ENCODE peak calls at places on chromosome 2, in four cellular contexts. X, D, N and G are unnamed samples.
A peak's percentile ranks its signal among the peaks of the same experiment; 100 is the strongest.

GRCh38 chr2:147368306-147368705 is 476.5 kb upstream of the ACVR2A start:
- DNase-seq in X (no peak), D (no peak), N (no peak), G (no peak)

GRCh38 chr2:126885701-126886121 is 13.0 kb upstream of the TEX51 start:
- DNase-seq in X (no peak), D (no peak), N (no peak), G (no peak)

GRCh38 chr2:227870710-227871374 is 589 bp upstream of the DAW1 start:
- DNase-seq in X (no peak), D (no peak), N (no peak), G (no peak)

GRCh38 chr2:224286923-224287322 is 115.0 kb downstream of the FAM124B start:
- DNase-seq in X (no peak), D (no peak), N (no peak), G (no peak)

GRCh38 chr2:203873921-203874631 is 6.5 kb downstream of the CTLA4 start:
- DNase-seq in X (no peak), D (no peak), N (no peak), G (no peak)

GRCh38 chr2:222969491-222969890 is 82.5 kb upstream of the KCNE4 start:
- DNase-seq in X (no peak), D (no peak), N (no peak), G (no peak)

GRCh38 chr2:105814291-105814940 is 69.7 kb downstream of the NCK2 start:
- DNase-seq in X (no peak), D (no peak), N (no peak), G (no peak)

GRCh38 chr2:110105608-110106467 is 9.8 kb downstream of the MALL start:
- DNase-seq in X (no peak), D (no peak), N (no peak), G (peak; percentile 84)

GRCh38 chr2:99278793-99279291 is 22.2 kb downstream of the LYG1 start:
- DNase-seq in X (no peak), D (no peak), N (no peak), G (no peak)

GRCh38 chr2:33409417-33409955 is 67.0 kb upstream of the RASGRP3 start:
- DNase-seq in X (no peak), D (no peak), N (no peak), G (no peak)

GRCh38 chr2:106140913-106141312 is 53.2 kb downstream of the UXS1 start:
- DNase-seq in X (no peak), D (no peak), N (no peak), G (no peak)

GRCh38 chr2:84493494-84493893 is 22.8 kb upstream of the DNAH6 start:
- DNase-seq in X (no peak), D (no peak), N (no peak), G (no peak)

GRCh38 chr2:234881413-234882241 is 70.2 kb upstream of the SH3BP4 start:
- DNase-seq in X (peak; percentile 31), D (peak; percentile 16), N (peak; percentile 63), G (peak; percentile 74)

GRCh38 chr2:55985406-55985805 is 61.8 kb upstream of the EFEMP1 start:
- DNase-seq in X (no peak), D (no peak), N (no peak), G (no peak)

GRCh38 chr2:230823264-230823964 is 41.3 kb upstream of the ITM2C start:
- DNase-seq in X (no peak), D (no peak), N (no peak), G (no peak)

GRCh38 chr2:199382091-199382490 is 75.6 kb downstream of the SATB2 start:
- DNase-seq in X (no peak), D (no peak), N (no peak), G (no peak)

GRCh38 chr2:168348076-168348475 is 100.7 kb upstream of the STK39 start:
- DNase-seq in X (peak; percentile 6), D (no peak), N (no peak), G (no peak)

DNA sequence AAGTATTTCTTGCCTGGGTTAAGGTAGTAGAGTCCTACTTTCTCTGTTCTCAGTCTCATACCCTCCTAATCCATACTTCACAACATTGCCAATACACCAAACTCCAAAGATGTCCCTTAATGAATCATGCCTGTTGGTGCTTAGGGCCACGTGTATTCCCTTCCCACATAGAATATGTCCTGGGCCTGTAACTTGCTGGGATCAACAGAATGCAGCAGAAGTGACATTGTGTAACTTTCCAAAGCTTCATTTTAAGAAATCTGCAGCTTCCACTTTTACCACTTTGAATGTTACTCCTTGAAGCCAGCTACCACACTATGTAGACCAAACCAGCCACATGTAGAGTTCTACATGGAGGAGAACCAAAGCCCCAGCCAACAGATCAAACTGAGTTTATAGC is 58.5 kb upstream of the ARHGAP15 start:
- DNase-seq in X (no peak), D (no peak), N (no peak), G (no peak)
- H3K4me3 ChIP-seq in X (no peak overlapping the region), D (no peak overlapping the region), N (no peak overlapping the region), G (no peak overlapping the region)

GRCh38 chr2:175568109-175568730 is 386.7 kb upstream of the ATP5MC3 start:
- DNase-seq in X (no peak), D (no peak), N (no peak), G (no peak)

GRCh38 chr2:175571078-175571653 is 389.7 kb upstream of the ATP5MC3 start:
- DNase-seq in X (no peak), D (no peak), N (no peak), G (no peak)

DNA sequence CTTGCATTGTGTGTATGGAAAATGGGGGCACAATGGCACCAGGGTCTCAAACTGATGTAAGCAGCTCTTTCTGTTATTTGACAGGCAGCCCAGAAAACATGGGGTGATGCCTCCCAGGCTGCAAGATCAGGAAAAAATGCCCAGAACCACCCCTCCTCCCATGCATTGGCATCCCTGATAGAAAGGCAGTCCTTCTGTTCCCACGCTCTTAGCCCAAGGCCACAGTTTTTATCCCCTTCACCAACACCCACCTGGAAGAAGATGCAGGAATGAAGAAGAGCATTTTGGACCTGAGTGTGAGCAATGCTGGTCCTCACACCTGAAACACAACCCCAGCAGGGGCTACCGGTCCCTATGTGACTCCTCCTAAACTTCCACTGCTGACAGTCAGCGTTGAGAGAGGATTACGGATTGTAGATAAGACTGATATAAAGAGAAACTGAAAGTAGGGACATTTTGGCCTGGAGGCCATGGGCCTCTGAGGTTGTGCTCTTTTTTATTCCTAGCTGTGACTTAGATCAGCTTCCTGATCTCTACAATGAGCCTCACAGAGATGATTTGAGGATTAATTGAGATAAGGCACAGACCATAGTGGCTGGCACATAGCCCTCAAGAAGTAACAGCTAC is 386.0 kb upstream of the ATP5MC3 start:
- DNase-seq in X (no peak), D (no peak), N (no peak), G (no peak)
- H3K4me3 ChIP-seq in X (no peak overlapping the region), D (no peak overlapping the region), N (no peak overlapping the region), G (no peak overlapping the region)

GRCh38 chr2:26691140-26691539 is 1.4 kb upstream of the KCNK3 start:
- DNase-seq in X (no peak), D (no peak), N (no peak), G (no peak)

GRCh38 chr2:26694001-26694400 is 1.5 kb downstream of the KCNK3 start:
- DNase-seq in X (no peak), D (no peak), N (no peak), G (no peak)

GRCh38 chr2:26692814-26693286 is 328 bp downstream of the KCNK3 start:
- DNase-seq in X (no peak), D (no peak), N (no peak), G (no peak)

GRCh38 chr2:26691881-26692813 is at the start of gene KCNK3:
- DNase-seq in X (peak; percentile 73), D (no peak), N (no peak), G (no peak)

DNA sequence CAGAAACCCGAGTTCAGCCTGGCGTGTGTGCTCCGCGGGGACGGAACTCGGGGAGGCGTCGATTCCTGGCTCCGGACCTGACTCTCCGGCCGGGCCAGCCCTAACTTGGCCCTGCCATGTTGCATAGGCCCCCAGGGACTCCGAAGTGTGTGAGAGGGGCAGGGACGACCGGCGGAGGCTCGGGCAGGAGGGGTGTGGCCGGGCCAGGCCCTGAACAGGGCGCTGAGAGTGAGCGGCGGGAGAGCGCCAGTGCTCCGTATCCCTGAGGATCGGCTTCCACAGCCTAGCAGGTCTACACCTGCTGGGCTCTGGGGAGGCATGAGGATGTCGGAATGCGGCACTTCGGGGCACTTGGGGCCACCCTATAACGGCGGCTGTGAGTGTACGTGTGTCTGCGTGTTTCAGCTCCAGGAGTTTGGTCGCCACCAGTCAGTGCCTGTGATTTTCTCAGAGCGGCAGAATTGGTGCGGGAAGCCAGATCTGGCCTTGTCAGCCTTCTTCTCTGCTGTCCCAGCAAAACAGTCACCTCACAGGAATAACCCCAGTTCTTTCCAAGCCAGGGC is 846 bp downstream of the KCNK3 start:
- DNase-seq in X (no peak), D (no peak), N (no peak), G (no peak)
- H3K4me3 ChIP-seq in X (peak overlapping the region; percentile 22), D (no peak overlapping the region), N (peak overlapping the region; percentile 16), G (no peak overlapping the region)

DNA sequence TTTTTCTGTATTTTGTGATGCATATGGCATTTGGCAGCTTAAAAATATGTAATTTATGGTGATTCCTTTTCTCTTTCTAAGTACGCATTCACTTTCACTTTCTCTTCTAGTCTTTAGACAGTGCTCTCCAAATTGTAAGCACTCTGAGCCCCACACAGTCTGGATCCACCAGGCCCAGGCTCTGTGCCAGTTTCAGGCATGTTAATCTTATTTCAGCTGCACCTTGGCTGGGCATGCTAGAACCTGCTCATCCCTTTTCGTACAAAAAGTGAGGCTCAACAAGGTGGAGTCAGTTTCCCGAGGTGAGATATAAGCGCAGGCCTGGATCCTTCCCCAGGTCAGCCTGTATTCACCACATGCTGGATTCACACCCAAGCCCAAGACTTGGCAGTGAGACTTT is 203.9 kb downstream of the MTX2 start:
- DNase-seq in X (no peak), D (no peak), N (no peak), G (no peak)
- H3K4me3 ChIP-seq in X (no peak overlapping the region), D (no peak overlapping the region), N (no peak overlapping the region), G (no peak overlapping the region)

GRCh38 chr2:130755234-130756040 is at the start of gene AMER3:
- DNase-seq in X (peak; percentile 39), D (no peak), N (no peak), G (no peak)
- H3K4me3 ChIP-seq in X (peak within 1 kb of the TSS; percentile 83), D (peak within 1 kb of the TSS; percentile 35), N (no peak within 1 kb of the TSS), G (no peak within 1 kb of the TSS)